ENCODE peak calls at places on chromosomes 11 and 22, in eight cellular contexts. R is left cardiac atrium; L is NCI-H2171; W is NCI-H1105 treated with DMSO at 0.1 percent for 48 hours; G is HFFc6; J is activated CD8-positive, alpha-beta memory T cell treated with anti-CD3 and anti-CD28 coated beads for 1 hour; K is mucosa of gallbladder; D is RPMI7951. I is an unnamed sample.

GRCh38 chr11:17138562-17138961 is 61.1 kb upstream of the RPS13 start:
- DNase-seq in K (no peak), W (no peak), D (no peak), L (no peak), R (no peak), G (no peak), J (no peak), I (no peak)

GRCh38 chr11:114298701-114299090 is 2.5 kb downstream of the NNMT start:
- DNase-seq in G (no peak), D (no peak), J (no peak), K (no peak), L (no peak), R (no peak), W (no peak), I (no peak)

GRCh38 chr11:2530131-2530854 is 85.5 kb downstream of the KCNQ1 start:
- DNase-seq in K (no peak), L (no peak), D (no peak), W (no peak), J (no peak), G (no peak), R (peak; percentile 10), I (no peak)

GRCh38 chr11:17693531-17693930 is 25.8 kb upstream of the MYOD1 start:
- DNase-seq in D (no peak), W (no peak), G (no peak), R (no peak), J (no peak), K (no peak), L (no peak), I (no peak)

GRCh38 chr11:1874406-1875092 is 17.1 kb downstream of the PRR33 start:
- DNase-seq in L (no peak), R (peak; percentile 29), D (no peak), J (no peak), G (no peak), K (no peak), W (no peak), I (no peak)

GRCh38 chr11:69801513-69802335 is 17.5 kb downstream of the FGF3 start:
- DNase-seq in G (no peak), L (no peak), D (no peak), W (peak; percentile 36), K (no peak), R (no peak), J (peak; percentile 7), I (no peak)

GRCh38 chr11:75325713-75326438 is 25.6 kb downstream of the ARRB1 start:
- DNase-seq in J (no peak), K (peak; percentile 34), L (no peak), R (peak; percentile 85), W (no peak), G (peak; percentile 81), D (peak; percentile 88), I (no peak)

GRCh38 chr11:90229791-90230190 is 6.9 kb upstream of the CHORDC1 start:
- DNase-seq in W (no peak), J (no peak), L (no peak), R (no peak), G (peak; percentile 9), D (peak; percentile 44), K (no peak), I (no peak)

GRCh38 chr11:16923987-16924386 is 90.2 kb downstream of the PLEKHA7 start:
- DNase-seq in J (no peak), G (no peak), W (no peak), D (no peak), K (peak; percentile 22), R (no peak), L (no peak), I (no peak)

GRCh38 chr11:113634940-113635575 is 71.0 kb downstream of the TMPRSS5 start:
- DNase-seq in L (peak; percentile 49), K (no peak), J (no peak), W (peak; percentile 46), R (no peak), G (no peak), D (peak; percentile 62), I (no peak)

GRCh38 chr22:49302530-49302929 is 525.1 kb downstream of the BRD1 start:
- DNase-seq in R (no peak), W (no peak), G (no peak), L (no peak), K (peak; percentile 6), D (no peak), J (no peak), I (no peak)

GRCh38 chr11:111322534-111322933 is 24.2 kb downstream of the POU2AF3 start:
- DNase-seq in R (no peak), J (no peak), W (no peak), D (no peak), L (no peak), K (no peak), G (no peak), I (no peak)

GRCh38 chr11:105923814-105924213 is 98.2 kb downstream of the MSANTD4 start:
- DNase-seq in K (no peak), D (peak; percentile 8), W (no peak), L (no peak), G (peak; percentile 6), R (no peak), J (no peak), I (peak; percentile 15)

GRCh38 chr11:70816156-70816678 is 417.9 kb downstream of the CTTN start:
- DNase-seq in W (no peak), D (no peak), R (no peak), J (no peak), K (no peak), L (no peak), G (no peak), I (no peak)

GRCh38 chr22:37137903-37138665 is 11.6 kb downstream of the IL2RB start:
- DNase-seq in R (no peak), G (no peak), K (no peak), D (no peak), W (no peak), J (no peak), L (no peak), I (no peak)

GRCh38 chr11:100188137-100188783 is 498.8 kb upstream of the ARHGAP42 start:
- DNase-seq in K (no peak), G (no peak), D (no peak), W (no peak), L (no peak), R (no peak), J (no peak), I (no peak)

GRCh38 chr11:34050536-34050935 is 995 bp upstream of the CAPRIN1 start:
- DNase-seq in D (no peak), R (no peak), K (no peak), J (no peak), L (peak; percentile 49), W (no peak), G (no peak), I (no peak)

GRCh38 chr22:49971232-49972162 is 10.9 kb downstream of the PIM3 start:
- DNase-seq in W (no peak), R (peak; percentile 91), D (peak; percentile 66), J (peak; percentile 50), G (peak; percentile 54), L (no peak), K (peak; percentile 77), I (no peak)

GRCh38 chr22:26131755-26132154 is 37.5 kb upstream of the SEZ6L start:
- DNase-seq in D (no peak), K (no peak), W (no peak), G (no peak), L (no peak), R (no peak), J (no peak), I (no peak)

GRCh38 chr11:12066056-12066798 is 44.2 kb upstream of the MICAL2 start:
- DNase-seq in G (peak; percentile 97), J (no peak), W (peak; percentile 35), L (no peak), D (peak; percentile 89), K (peak; percentile 65), R (no peak), I (no peak)

GRCh38 chr11:1514349-1515061 is 27.9 kb upstream of the MOB2 start:
- DNase-seq in R (peak; percentile 39), G (no peak), K (no peak), J (no peak), W (no peak), L (no peak), D (no peak), I (no peak)

GRCh38 chr11:75319035-75319877 is 32.2 kb downstream of the ARRB1 start:
- DNase-seq in L (no peak), W (no peak), G (peak; percentile 18), R (no peak), J (no peak), D (no peak), K (peak; percentile 52), I (no peak)

GRCh38 chr11:113874920-113875413 is 405 bp downstream of the USP28 start:
- DNase-seq in L (no peak), K (no peak), R (no peak), G (no peak), J (no peak), D (no peak), W (peak; percentile 42), I (no peak)